ENCODE peak calls at places on chromosomes 7 and 10, in ten cellular contexts. One of them, this sample, is unnamed.

GRCh38 chr10:3099291-3100092 is 32.1 kb downstream of the PFKP start:
- DNase-seq in AG04450: peak; percentile 46
- DNase-seq in CD4-positive, alpha-beta T cell: no peak
- DNase-seq in epithelial cell of esophagus: peak; percentile 86
- DNase-seq in heart right ventricle: no peak
- DNase-seq in H1: no peak
- DNase-seq in SK-N-SH: no peak
- DNase-seq in OCI-LY7: no peak
- DNase-seq in uterus: no peak
- DNase-seq in IMR-90: peak; percentile 85
- DNase-seq in this sample: no peak

GRCh38 chr7:151243411-151244155 is 4.9 kb downstream of the SMARCD3 start:
- DNase-seq in AG04450: no peak
- DNase-seq in CD4-positive, alpha-beta T cell: no peak
- DNase-seq in epithelial cell of esophagus: no peak
- DNase-seq in heart right ventricle: no peak
- DNase-seq in H1: peak; percentile 36
- DNase-seq in SK-N-SH: no peak
- DNase-seq in OCI-LY7: peak; percentile 71
- DNase-seq in uterus: no peak
- DNase-seq in IMR-90: no peak
- DNase-seq in this sample: no peak

GRCh38 chr10:48363617-48364355 is 57.3 kb downstream of the MAPK8 start:
- DNase-seq in AG04450: peak; percentile 51
- DNase-seq in CD4-positive, alpha-beta T cell: peak; percentile 11
- DNase-seq in epithelial cell of esophagus: peak; percentile 79
- DNase-seq in heart right ventricle: peak; percentile 52
- DNase-seq in H1: no peak
- DNase-seq in SK-N-SH: peak; percentile 30
- DNase-seq in OCI-LY7: peak; percentile 55
- DNase-seq in uterus: no peak
- DNase-seq in IMR-90: peak; percentile 80
- DNase-seq in this sample: no peak

GRCh38 chr10:72370201-72370722 is 15.5 kb upstream of the DNAJB12 start:
- DNase-seq in AG04450: no peak
- DNase-seq in CD4-positive, alpha-beta T cell: no peak
- DNase-seq in epithelial cell of esophagus: no peak
- DNase-seq in heart right ventricle: no peak
- DNase-seq in H1: no peak
- DNase-seq in SK-N-SH: no peak
- DNase-seq in OCI-LY7: no peak
- DNase-seq in uterus: no peak
- DNase-seq in IMR-90: no peak
- DNase-seq in this sample: no peak

GRCh38 chr7:154484943-154485342 is 432.7 kb downstream of the DPP6 start:
- DNase-seq in AG04450: no peak
- DNase-seq in CD4-positive, alpha-beta T cell: no peak
- DNase-seq in epithelial cell of esophagus: no peak
- DNase-seq in heart right ventricle: no peak
- DNase-seq in H1: no peak
- DNase-seq in SK-N-SH: peak; percentile 43
- DNase-seq in OCI-LY7: no peak
- DNase-seq in uterus: no peak
- DNase-seq in IMR-90: no peak
- DNase-seq in this sample: no peak

GRCh38 chr10:110642980-110643655 is 1.0 kb upstream of the RBM20 start:
- DNase-seq in AG04450: no peak
- DNase-seq in CD4-positive, alpha-beta T cell: no peak
- DNase-seq in epithelial cell of esophagus: no peak
- DNase-seq in heart right ventricle: no peak
- DNase-seq in H1: peak; percentile 78
- DNase-seq in SK-N-SH: no peak
- DNase-seq in OCI-LY7: no peak
- DNase-seq in uterus: no peak
- DNase-seq in IMR-90: no peak
- DNase-seq in this sample: no peak

GRCh38 chr7:21253740-21254687 is 173.9 kb upstream of the SP4 start:
- DNase-seq in AG04450: no peak
- DNase-seq in CD4-positive, alpha-beta T cell: peak; percentile 4
- DNase-seq in epithelial cell of esophagus: peak; percentile 69
- DNase-seq in heart right ventricle: peak; percentile 10
- DNase-seq in H1: peak; percentile 81
- DNase-seq in SK-N-SH: peak; percentile 62
- DNase-seq in OCI-LY7: peak; percentile 21
- DNase-seq in uterus: no peak
- DNase-seq in IMR-90: peak; percentile 26
- DNase-seq in this sample: peak; percentile 46

GRCh38 chr7:155512246-155512887 is 34.0 kb downstream of the CNPY1 start:
- DNase-seq in AG04450: no peak
- DNase-seq in CD4-positive, alpha-beta T cell: no peak
- DNase-seq in epithelial cell of esophagus: no peak
- DNase-seq in heart right ventricle: no peak
- DNase-seq in H1: no peak
- DNase-seq in SK-N-SH: no peak
- DNase-seq in OCI-LY7: no peak
- DNase-seq in uterus: no peak
- DNase-seq in IMR-90: no peak
- DNase-seq in this sample: no peak

GRCh38 chr10:64329510-64329909 is 808.3 kb downstream of the REEP3 start:
- DNase-seq in AG04450: no peak
- DNase-seq in CD4-positive, alpha-beta T cell: no peak
- DNase-seq in epithelial cell of esophagus: no peak
- DNase-seq in heart right ventricle: no peak
- DNase-seq in H1: no peak
- DNase-seq in SK-N-SH: no peak
- DNase-seq in OCI-LY7: no peak
- DNase-seq in uterus: no peak
- DNase-seq in IMR-90: no peak
- DNase-seq in this sample: no peak

GRCh38 chr10:112261281-112261822 is 21.8 kb upstream of the TECTB start:
- DNase-seq in AG04450: no peak
- DNase-seq in CD4-positive, alpha-beta T cell: no peak
- DNase-seq in epithelial cell of esophagus: peak; percentile 19
- DNase-seq in heart right ventricle: no peak
- DNase-seq in H1: no peak
- DNase-seq in SK-N-SH: no peak
- DNase-seq in OCI-LY7: no peak
- DNase-seq in uterus: no peak
- DNase-seq in IMR-90: peak; percentile 77
- DNase-seq in this sample: no peak

GRCh38 chr7:30731619-30732018 is 20.3 kb upstream of the INMT start:
- DNase-seq in AG04450: no peak
- DNase-seq in CD4-positive, alpha-beta T cell: no peak
- DNase-seq in epithelial cell of esophagus: no peak
- DNase-seq in heart right ventricle: no peak
- DNase-seq in H1: no peak
- DNase-seq in SK-N-SH: peak; percentile 60
- DNase-seq in OCI-LY7: no peak
- DNase-seq in uterus: no peak
- DNase-seq in IMR-90: no peak
- DNase-seq in this sample: no peak

GRCh38 chr10:69919250-69919649 is 117.5 kb downstream of the COL13A1 start:
- DNase-seq in AG04450: no peak
- DNase-seq in CD4-positive, alpha-beta T cell: no peak
- DNase-seq in epithelial cell of esophagus: no peak
- DNase-seq in heart right ventricle: no peak
- DNase-seq in H1: no peak
- DNase-seq in SK-N-SH: no peak
- DNase-seq in OCI-LY7: no peak
- DNase-seq in uterus: no peak
- DNase-seq in IMR-90: no peak
- DNase-seq in this sample: no peak

GRCh38 chr10:69914373-69915268 is 112.9 kb downstream of the COL13A1 start:
- DNase-seq in AG04450: peak; percentile 39
- DNase-seq in CD4-positive, alpha-beta T cell: peak; percentile 14
- DNase-seq in epithelial cell of esophagus: peak; percentile 64
- DNase-seq in heart right ventricle: peak; percentile 70
- DNase-seq in H1: peak; percentile 93
- DNase-seq in SK-N-SH: peak; percentile 87
- DNase-seq in OCI-LY7: peak; percentile 69
- DNase-seq in uterus: peak; percentile 72
- DNase-seq in IMR-90: peak; percentile 65
- DNase-seq in this sample: peak; percentile 74

GRCh38 chr10:69913586-69913985 is 111.9 kb downstream of the COL13A1 start:
- DNase-seq in AG04450: no peak
- DNase-seq in CD4-positive, alpha-beta T cell: no peak
- DNase-seq in epithelial cell of esophagus: no peak
- DNase-seq in heart right ventricle: no peak
- DNase-seq in H1: no peak
- DNase-seq in SK-N-SH: no peak
- DNase-seq in OCI-LY7: no peak
- DNase-seq in uterus: no peak
- DNase-seq in IMR-90: no peak
- DNase-seq in this sample: no peak

GRCh38 chr10:69916133-69916532 is 114.4 kb downstream of the COL13A1 start:
- DNase-seq in AG04450: no peak
- DNase-seq in CD4-positive, alpha-beta T cell: no peak
- DNase-seq in epithelial cell of esophagus: no peak
- DNase-seq in heart right ventricle: no peak
- DNase-seq in H1: no peak
- DNase-seq in SK-N-SH: no peak
- DNase-seq in OCI-LY7: no peak
- DNase-seq in uterus: no peak
- DNase-seq in IMR-90: no peak
- DNase-seq in this sample: no peak

GRCh38 chr10:69918036-69918435 is 116.3 kb downstream of the COL13A1 start:
- DNase-seq in AG04450: no peak
- DNase-seq in CD4-positive, alpha-beta T cell: no peak
- DNase-seq in epithelial cell of esophagus: no peak
- DNase-seq in heart right ventricle: no peak
- DNase-seq in H1: no peak
- DNase-seq in SK-N-SH: no peak
- DNase-seq in OCI-LY7: no peak
- DNase-seq in uterus: no peak
- DNase-seq in IMR-90: no peak
- DNase-seq in this sample: no peak
- TF ChIP-seq CTCF in AG04450: no peak
- TF ChIP-seq CTCF in CD4-positive, alpha-beta T cell: no peak
- TF ChIP-seq CTCF in epithelial cell of esophagus: no peak
- TF ChIP-seq CTCF in heart right ventricle: no peak
- TF ChIP-seq CTCF in H1: no peak
- TF ChIP-seq CTCF in SK-N-SH: no peak
- TF ChIP-seq CTCF in OCI-LY7: no peak
- TF ChIP-seq CTCF in uterus: no peak
- TF ChIP-seq CTCF in IMR-90: no peak
- TF ChIP-seq CTCF in this sample: no peak

GRCh38 chr10:7622969-7623368 is 43.8 kb downstream of the ITIH5 start:
- DNase-seq in AG04450: no peak
- DNase-seq in CD4-positive, alpha-beta T cell: no peak
- DNase-seq in epithelial cell of esophagus: no peak
- DNase-seq in heart right ventricle: no peak
- DNase-seq in H1: no peak
- DNase-seq in SK-N-SH: no peak
- DNase-seq in OCI-LY7: no peak
- DNase-seq in uterus: no peak
- DNase-seq in IMR-90: no peak
- DNase-seq in this sample: no peak
- TF ChIP-seq CTCF in AG04450: peak; percentile 7
- TF ChIP-seq CTCF in CD4-positive, alpha-beta T cell: no peak
- TF ChIP-seq CTCF in epithelial cell of esophagus: no peak
- TF ChIP-seq CTCF in heart right ventricle: peak; percentile 14
- TF ChIP-seq CTCF in H1: peak; percentile 73
- TF ChIP-seq CTCF in SK-N-SH: no peak
- TF ChIP-seq CTCF in OCI-LY7: peak; percentile 45
- TF ChIP-seq CTCF in uterus: no peak
- TF ChIP-seq CTCF in IMR-90: no peak
- TF ChIP-seq CTCF in this sample: peak; percentile 30

GRCh38 chr10:124495725-124496124 is 34.1 kb downstream of the LHPP start:
- DNase-seq in AG04450: no peak
- DNase-seq in CD4-positive, alpha-beta T cell: no peak
- DNase-seq in epithelial cell of esophagus: no peak
- DNase-seq in heart right ventricle: no peak
- DNase-seq in H1: no peak
- DNase-seq in SK-N-SH: no peak
- DNase-seq in OCI-LY7: no peak
- DNase-seq in uterus: no peak
- DNase-seq in IMR-90: no peak
- DNase-seq in this sample: no peak

GRCh38 chr10:124496150-124496549 is 34.5 kb downstream of the LHPP start:
- DNase-seq in AG04450: no peak
- DNase-seq in CD4-positive, alpha-beta T cell: no peak
- DNase-seq in epithelial cell of esophagus: no peak
- DNase-seq in heart right ventricle: no peak
- DNase-seq in H1: no peak
- DNase-seq in SK-N-SH: peak; percentile 72
- DNase-seq in OCI-LY7: no peak
- DNase-seq in uterus: no peak
- DNase-seq in IMR-90: no peak
- DNase-seq in this sample: no peak

GRCh38 chr10:124497196-124497990 is 35.8 kb downstream of the LHPP start:
- DNase-seq in AG04450: no peak
- DNase-seq in CD4-positive, alpha-beta T cell: no peak
- DNase-seq in epithelial cell of esophagus: no peak
- DNase-seq in heart right ventricle: peak; percentile 51
- DNase-seq in H1: no peak
- DNase-seq in SK-N-SH: peak; percentile 61
- DNase-seq in OCI-LY7: no peak
- DNase-seq in uterus: no peak
- DNase-seq in IMR-90: no peak
- DNase-seq in this sample: no peak

GRCh38 chr10:124496620-124497019 is 35.0 kb downstream of the LHPP start:
- DNase-seq in AG04450: no peak
- DNase-seq in CD4-positive, alpha-beta T cell: no peak
- DNase-seq in epithelial cell of esophagus: no peak
- DNase-seq in heart right ventricle: no peak
- DNase-seq in H1: no peak
- DNase-seq in SK-N-SH: no peak
- DNase-seq in OCI-LY7: no peak
- DNase-seq in uterus: no peak
- DNase-seq in IMR-90: no peak
- DNase-seq in this sample: no peak

DNA sequence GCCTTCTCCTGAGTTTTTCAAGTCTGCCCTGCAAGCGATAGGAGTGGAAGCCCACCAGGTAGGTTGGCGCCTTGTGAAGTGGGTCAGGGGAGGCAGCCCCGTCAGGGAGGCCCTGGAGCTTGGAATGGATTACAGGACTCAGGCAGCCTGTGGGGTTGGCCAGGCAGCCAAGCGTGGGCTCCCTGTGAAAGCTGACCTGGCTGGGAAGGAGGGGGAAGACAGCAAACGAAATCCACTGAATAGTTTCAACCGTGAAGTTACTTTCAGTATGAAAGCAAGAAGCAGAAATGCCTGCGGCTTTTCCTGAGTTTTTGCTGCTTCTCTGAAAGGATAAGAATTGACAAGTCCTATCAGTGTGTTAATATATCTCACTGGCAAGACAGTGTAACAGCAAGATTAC is 36.4 kb downstream of the LHPP start:
- DNase-seq in AG04450: no peak
- DNase-seq in CD4-positive, alpha-beta T cell: no peak
- DNase-seq in epithelial cell of esophagus: no peak
- DNase-seq in heart right ventricle: no peak
- DNase-seq in H1: no peak
- DNase-seq in SK-N-SH: no peak
- DNase-seq in OCI-LY7: no peak
- DNase-seq in uterus: no peak
- DNase-seq in IMR-90: no peak
- DNase-seq in this sample: no peak
- TF ChIP-seq CTCF in AG04450: no peak
- TF ChIP-seq CTCF in CD4-positive, alpha-beta T cell: no peak
- TF ChIP-seq CTCF in epithelial cell of esophagus: no peak
- TF ChIP-seq CTCF in heart right ventricle: no peak
- TF ChIP-seq CTCF in H1: no peak
- TF ChIP-seq CTCF in SK-N-SH: no peak
- TF ChIP-seq CTCF in OCI-LY7: no peak
- TF ChIP-seq CTCF in uterus: no peak
- TF ChIP-seq CTCF in IMR-90: no peak
- TF ChIP-seq CTCF in this sample: no peak

GRCh38 chr10:86139066-86139657 is 227.4 kb downstream of the GRID1 start:
- DNase-seq in AG04450: no peak
- DNase-seq in CD4-positive, alpha-beta T cell: no peak
- DNase-seq in epithelial cell of esophagus: no peak
- DNase-seq in heart right ventricle: no peak
- DNase-seq in H1: peak; percentile 84
- DNase-seq in SK-N-SH: no peak
- DNase-seq in OCI-LY7: peak; percentile 18
- DNase-seq in uterus: no peak
- DNase-seq in IMR-90: no peak
- DNase-seq in this sample: no peak
- TF ChIP-seq CTCF in AG04450: no peak
- TF ChIP-seq CTCF in CD4-positive, alpha-beta T cell: no peak
- TF ChIP-seq CTCF in epithelial cell of esophagus: no peak
- TF ChIP-seq CTCF in heart right ventricle: no peak
- TF ChIP-seq CTCF in H1: peak; percentile 94
- TF ChIP-seq CTCF in SK-N-SH: peak; percentile 7
- TF ChIP-seq CTCF in OCI-LY7: peak; percentile 69
- TF ChIP-seq CTCF in uterus: no peak
- TF ChIP-seq CTCF in IMR-90: no peak
- TF ChIP-seq CTCF in this sample: peak; percentile 67